ENCODE peak calls at places on chromosomes 7 and 10, in ten cellular contexts. A is uterus, H is body of pancreas, Z is stomach, D is spleen, M is K562, J is heart left ventricle, V is tibial nerve, G is A549, T is right lobe of liver. S is an unnamed sample. For H3K4me1, the result is how much of the 10 kb centered on the place peaks cover.

GRCh38 chr10:30392564-30392990 is 41.4 kb upstream of the MAP3K8 start:
- DNase-seq in A (peak), H (peak), Z (peak), D (peak), M (peak), J (peak), V (peak), G (peak), T (peak), S (peak)

GRCh38 chr10:33815776-33816175 is 481.3 kb upstream of the NRP1 start:
- DNase-seq in A (no peak), H (no peak), Z (no peak), D (no peak), M (no peak), J (no peak), V (no peak), G (peak), T (no peak), S (no peak)

GRCh38 chr7:44195901-44196300 is 4.9 kb upstream of the YKT6 start:
- DNase-seq in A (no peak), H (no peak), Z (no peak), D (no peak), M (no peak), J (no peak), V (no peak), G (no peak), T (no peak), S (no peak)

GRCh38 chr10:87585565-87586514 is 73.8 kb upstream of the PAPSS2 start:
- DNase-seq in A (no peak), H (peak), Z (peak), D (no peak), M (peak), J (no peak), V (no peak), G (peak), T (no peak), S (no peak)

GRCh38 chr7:43843276-43843675 is 26.0 kb downstream of the MRPS24 start:
- DNase-seq in A (no peak), H (no peak), Z (no peak), D (no peak), M (no peak), J (no peak), V (no peak), G (no peak), T (no peak), S (no peak)

GRCh38 chr10:114623661-114624294 is 34.3 kb downstream of the ABLIM1 start:
- DNase-seq in A (no peak), H (peak), Z (no peak), D (no peak), M (no peak), J (no peak), V (no peak), G (peak), T (no peak), S (peak)

GRCh38 chr7:17946591-17946990 is 6.3 kb upstream of the SNX13 start:
- DNase-seq in A (no peak), H (no peak), Z (no peak), D (no peak), M (no peak), J (no peak), V (no peak), G (no peak), T (no peak), S (no peak)

GRCh38 chr7:12706900-12707536 is 19.6 kb downstream of the ARL4A start:
- DNase-seq in A (no peak), H (no peak), Z (no peak), D (no peak), M (no peak), J (no peak), V (no peak), G (peak), T (no peak), S (no peak)

GRCh38 chr7:1942026-1942703 is 272.1 kb downstream of the ELFN1 start:
- DNase-seq in A (no peak), H (peak), Z (no peak), D (peak), M (no peak), J (peak), V (no peak), G (no peak), T (peak), S (no peak)

GRCh38 chr10:92832998-92833642 is 15.2 kb upstream of the EXOC6 start:
- DNase-seq in A (no peak), H (no peak), Z (no peak), D (no peak), M (no peak), J (no peak), V (no peak), G (no peak), T (no peak), S (no peak)

GRCh38 chr10:100908378-100908777 is 4.4 kb upstream of the SLF2 start:
- DNase-seq in A (no peak), H (no peak), Z (no peak), D (no peak), M (no peak), J (no peak), V (no peak), G (no peak), T (no peak), S (no peak)

GRCh38 chr10:118957966-118958365 is 71.5 kb upstream of the NANOS1 start:
- DNase-seq in A (no peak), H (no peak), Z (no peak), D (peak), M (no peak), J (no peak), V (no peak), G (no peak), T (no peak), S (peak)

GRCh38 chr10:99532687-99533495 is at the start of gene NKX2-3:
- DNase-seq in A (no peak), H (peak), Z (peak), D (peak), M (peak), J (peak), V (no peak), G (peak), T (peak), S (peak)

GRCh38 chr10:111874586-111874985 is 309.0 kb downstream of the GPAM start:
- DNase-seq in A (no peak), H (no peak), Z (no peak), D (no peak), M (no peak), J (no peak), V (no peak), G (no peak), T (no peak), S (no peak)

GRCh38 chr7:55066938-55067337 is 48.1 kb downstream of the EGFR start:
- DNase-seq in A (no peak), H (no peak), Z (no peak), D (no peak), M (no peak), J (no peak), V (no peak), G (no peak), T (no peak), S (no peak)

GRCh38 chr7:55065079-55065478 is 46.3 kb downstream of the EGFR start:
- DNase-seq in A (peak), H (no peak), Z (no peak), D (no peak), M (no peak), J (no peak), V (no peak), G (peak), T (no peak), S (peak)

GRCh38 chr7:55066479-55066878 is 47.7 kb downstream of the EGFR start:
- DNase-seq in A (no peak), H (no peak), Z (no peak), D (no peak), M (no peak), J (no peak), V (no peak), G (peak), T (no peak), S (no peak)

GRCh38 chr7:55063633-55064032 is 44.8 kb downstream of the EGFR start:
- DNase-seq in A (no peak), H (no peak), Z (no peak), D (no peak), M (no peak), J (no peak), V (no peak), G (no peak), T (no peak), S (peak)

DNA sequence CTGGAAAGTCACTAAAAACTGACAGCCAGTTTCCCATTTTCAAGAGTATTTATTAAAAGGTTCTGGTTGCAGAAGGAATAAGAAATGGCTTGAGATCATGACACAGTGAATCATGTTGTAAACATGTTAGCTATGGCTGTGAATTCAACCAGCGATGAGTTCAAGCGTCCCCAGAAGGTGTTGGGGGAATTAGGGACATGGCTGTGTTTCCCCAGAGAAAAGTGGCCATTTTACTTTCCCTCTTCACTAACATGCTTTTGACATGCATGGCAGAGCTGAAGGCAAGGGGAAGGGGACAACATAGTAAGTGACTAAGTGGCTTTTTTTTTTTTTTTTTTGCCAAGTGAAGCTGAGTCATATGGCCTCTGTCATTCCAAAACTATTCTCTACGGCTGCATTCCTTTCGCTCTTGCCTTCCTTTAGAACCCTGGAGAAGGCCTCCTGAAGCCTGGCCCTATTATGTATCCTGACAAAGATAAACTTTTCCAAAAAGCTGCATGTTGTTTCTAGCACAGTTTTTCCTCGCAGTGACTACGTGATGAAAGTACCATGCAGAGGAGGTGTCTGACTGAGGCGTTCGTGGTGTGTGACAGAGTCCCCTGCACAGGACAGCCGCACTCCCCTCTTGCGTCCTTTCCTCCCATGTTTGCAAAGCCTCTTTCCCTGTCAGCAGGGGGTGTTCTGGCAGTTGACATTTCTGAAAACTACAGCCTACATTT is 46.9 kb downstream of the EGFR start:
- DNase-seq in A (peak), H (no peak), Z (no peak), D (no peak), M (no peak), J (no peak), V (no peak), G (peak), T (no peak), S (no peak)
- H3K4me3 ChIP-seq in A (no peak), H (no peak), Z (no peak), D (no peak), M (no peak), J (no peak), V (no peak), G (peak), T (no peak), S (no peak)

GRCh38 chr10:1935912-1936311 is 198.6 kb upstream of the ADARB2 start:
- DNase-seq in A (no peak), H (no peak), Z (no peak), D (no peak), M (no peak), J (no peak), V (no peak), G (no peak), T (no peak), S (no peak)
- H3K4me1 ChIP-seq in A (under half), H (under half), Z (under half), D (under half), M (under half), J (under half), V (under half), G (under half), T (under half), S (under half)

GRCh38 chr10:110498982-110499795 is 1.5 kb downstream of the DUSP5 start:
- DNase-seq in A (peak), H (peak), Z (peak), D (peak), M (peak), J (no peak), V (no peak), G (peak), T (no peak), S (peak)
- TF ChIP-seq POLR2A in A (no peak), H (peak), Z (no peak), D (no peak), M (no peak), J (no peak), V (no peak), G (no peak), T (no peak), S (no peak)

GRCh38 chr7:20030417-20030816 is 186.8 kb downstream of the MACC1 start:
- DNase-seq in A (no peak), H (no peak), Z (no peak), D (no peak), M (no peak), J (no peak), V (no peak), G (no peak), T (no peak), S (no peak)
- H3K4me3 ChIP-seq in A (no peak), H (no peak), Z (no peak), D (no peak), M (no peak), J (no peak), V (no peak), G (no peak), T (no peak), S (no peak)